ENCODE peak calls at places on chromosomes 13 and 19, in seven cellular contexts. One of them, this sample, is unnamed.

GRCh38 chr19:30226464-30227070 is 145.6 kb upstream of the ZNF536 start:
- DNase-seq in K562: no peak
- DNase-seq in SK-N-SH: peak
- DNase-seq in GM12878: no peak
- DNase-seq in GM12891: no peak
- DNase-seq in HepG2: no peak
- DNase-seq in H1: no peak
- DNase-seq in this sample: no peak

GRCh38 chr13:98174995-98175394 is 2.1 kb downstream of the RNF113B start:
- DNase-seq in K562: no peak
- DNase-seq in SK-N-SH: no peak
- DNase-seq in GM12878: no peak
- DNase-seq in GM12891: no peak
- DNase-seq in HepG2: no peak
- DNase-seq in H1: no peak
- DNase-seq in this sample: no peak

GRCh38 chr19:7789447-7789846 is 26.4 kb downstream of the CLEC4M start:
- DNase-seq in K562: no peak
- DNase-seq in SK-N-SH: peak
- DNase-seq in GM12878: no peak
- DNase-seq in GM12891: peak
- DNase-seq in HepG2: no peak
- DNase-seq in H1: no peak
- DNase-seq in this sample: no peak

GRCh38 chr13:30052127-30052526 is 201.7 kb upstream of the UBL3 start:
- DNase-seq in K562: peak
- DNase-seq in SK-N-SH: no peak
- DNase-seq in GM12878: no peak
- DNase-seq in GM12891: no peak
- DNase-seq in HepG2: no peak
- DNase-seq in H1: peak
- DNase-seq in this sample: no peak

GRCh38 chr19:56155124-56155687 is 14.1 kb downstream of the ZNF444 start:
- DNase-seq in K562: peak
- DNase-seq in SK-N-SH: peak
- DNase-seq in GM12878: no peak
- DNase-seq in GM12891: no peak
- DNase-seq in HepG2: no peak
- DNase-seq in H1: no peak
- DNase-seq in this sample: no peak

GRCh38 chr13:70579941-70580340 is 471.7 kb upstream of the KLHL1 start:
- DNase-seq in K562: no peak
- DNase-seq in SK-N-SH: no peak
- DNase-seq in GM12878: no peak
- DNase-seq in GM12891: no peak
- DNase-seq in HepG2: no peak
- DNase-seq in H1: no peak
- DNase-seq in this sample: no peak

GRCh38 chr19:2603320-2603719 is 99.2 kb downstream of the GNG7 start:
- DNase-seq in K562: no peak
- DNase-seq in SK-N-SH: no peak
- DNase-seq in GM12878: no peak
- DNase-seq in GM12891: no peak
- DNase-seq in HepG2: no peak
- DNase-seq in H1: no peak
- DNase-seq in this sample: no peak

GRCh38 chr19:14166448-14166847 is 30.1 kb upstream of the ASF1B start:
- DNase-seq in K562: no peak
- DNase-seq in SK-N-SH: no peak
- DNase-seq in GM12878: no peak
- DNase-seq in GM12891: no peak
- DNase-seq in HepG2: no peak
- DNase-seq in H1: no peak
- DNase-seq in this sample: no peak

GRCh38 chr19:55986487-55986886 is at the start of gene NLRP5:
- DNase-seq in K562: peak
- DNase-seq in SK-N-SH: no peak
- DNase-seq in GM12878: no peak
- DNase-seq in GM12891: no peak
- DNase-seq in HepG2: no peak
- DNase-seq in H1: no peak
- DNase-seq in this sample: no peak

GRCh38 chr19:48539503-48540096 is 12.4 kb upstream of the SULT2B1 start:
- DNase-seq in K562: peak
- DNase-seq in SK-N-SH: peak
- DNase-seq in GM12878: no peak
- DNase-seq in GM12891: no peak
- DNase-seq in HepG2: no peak
- DNase-seq in H1: no peak
- DNase-seq in this sample: no peak

GRCh38 chr13:29920018-29920643 is 69.7 kb upstream of the UBL3 start:
- DNase-seq in K562: no peak
- DNase-seq in SK-N-SH: no peak
- DNase-seq in GM12878: no peak
- DNase-seq in GM12891: no peak
- DNase-seq in HepG2: peak
- DNase-seq in H1: no peak
- DNase-seq in this sample: no peak

GRCh38 chr19:10712754-10713153 is 5.1 kb upstream of the DNM2 start:
- DNase-seq in K562: no peak
- DNase-seq in SK-N-SH: no peak
- DNase-seq in GM12878: no peak
- DNase-seq in GM12891: no peak
- DNase-seq in HepG2: no peak
- DNase-seq in H1: no peak
- DNase-seq in this sample: no peak

GRCh38 chr19:43639507-43640423 is at the start of gene CADM4:
- DNase-seq in K562: peak
- DNase-seq in SK-N-SH: peak
- DNase-seq in GM12878: no peak
- DNase-seq in GM12891: peak
- DNase-seq in HepG2: no peak
- DNase-seq in H1: no peak
- DNase-seq in this sample: no peak

GRCh38 chr13:23709521-23709920 is 139.3 kb downstream of the TNFRSF19 start:
- DNase-seq in K562: no peak
- DNase-seq in SK-N-SH: no peak
- DNase-seq in GM12878: no peak
- DNase-seq in GM12891: no peak
- DNase-seq in HepG2: no peak
- DNase-seq in H1: no peak
- DNase-seq in this sample: no peak

GRCh38 chr13:51625555-51626345 is 41.5 kb downstream of the WDFY2 start:
- DNase-seq in K562: no peak
- DNase-seq in SK-N-SH: no peak
- DNase-seq in GM12878: no peak
- DNase-seq in GM12891: no peak
- DNase-seq in HepG2: no peak
- DNase-seq in H1: no peak
- DNase-seq in this sample: no peak

GRCh38 chr19:44722131-44723121 is 23.5 kb downstream of the CEACAM16 start:
- DNase-seq in K562: peak
- DNase-seq in SK-N-SH: no peak
- DNase-seq in GM12878: peak
- DNase-seq in GM12891: no peak
- DNase-seq in HepG2: no peak
- DNase-seq in H1: no peak
- DNase-seq in this sample: no peak

GRCh38 chr19:40503300-40503699 is 36.5 kb downstream of the SPTBN4 start:
- DNase-seq in K562: peak
- DNase-seq in SK-N-SH: peak
- DNase-seq in GM12878: no peak
- DNase-seq in GM12891: no peak
- DNase-seq in HepG2: no peak
- DNase-seq in H1: no peak
- DNase-seq in this sample: no peak

GRCh38 chr13:111219306-111219705 is 101.1 kb upstream of the TEX29 start:
- DNase-seq in K562: no peak
- DNase-seq in SK-N-SH: no peak
- DNase-seq in GM12878: no peak
- DNase-seq in GM12891: no peak
- DNase-seq in HepG2: no peak
- DNase-seq in H1: no peak
- DNase-seq in this sample: no peak
- TF ChIP-seq POLR2AphosphoS5 in K562: no peak
- TF ChIP-seq POLR2AphosphoS5 in SK-N-SH: no peak
- TF ChIP-seq POLR2AphosphoS5 in GM12878: no peak
- TF ChIP-seq POLR2AphosphoS5 in GM12891: no peak
- TF ChIP-seq POLR2AphosphoS5 in HepG2: no peak
- TF ChIP-seq POLR2AphosphoS5 in H1: no peak
- TF ChIP-seq POLR2AphosphoS5 in this sample: no peak

GRCh38 chr19:52891336-52891735 is 6.1 kb downstream of the ZNF320 start:
- DNase-seq in K562: peak
- DNase-seq in SK-N-SH: no peak
- DNase-seq in GM12878: no peak
- DNase-seq in GM12891: no peak
- DNase-seq in HepG2: no peak
- DNase-seq in H1: no peak
- DNase-seq in this sample: no peak

GRCh38 chr19:52898101-52898500 is 666 bp upstream of the ZNF320 start:
- DNase-seq in K562: no peak
- DNase-seq in SK-N-SH: no peak
- DNase-seq in GM12878: no peak
- DNase-seq in GM12891: no peak
- DNase-seq in HepG2: no peak
- DNase-seq in H1: no peak
- DNase-seq in this sample: no peak

GRCh38 chr19:52897149-52897935 is at the start of gene ZNF320:
- DNase-seq in K562: peak
- DNase-seq in SK-N-SH: peak
- DNase-seq in GM12878: peak
- DNase-seq in GM12891: peak
- DNase-seq in HepG2: no peak
- DNase-seq in H1: peak
- DNase-seq in this sample: peak

GRCh38 chr19:52901842-52902241 is 4.4 kb upstream of the ZNF320 start:
- DNase-seq in K562: no peak
- DNase-seq in SK-N-SH: no peak
- DNase-seq in GM12878: no peak
- DNase-seq in GM12891: no peak
- DNase-seq in HepG2: peak
- DNase-seq in H1: no peak
- DNase-seq in this sample: no peak

GRCh38 chr19:52896431-52897148 is 845 bp downstream of the ZNF320 start:
- DNase-seq in K562: peak
- DNase-seq in SK-N-SH: peak
- DNase-seq in GM12878: no peak
- DNase-seq in GM12891: peak
- DNase-seq in HepG2: no peak
- DNase-seq in H1: no peak
- DNase-seq in this sample: no peak
- TF ChIP-seq TAF1 in K562: no peak
- TF ChIP-seq TAF1 in SK-N-SH: no peak
- TF ChIP-seq TAF1 in GM12878: no peak
- TF ChIP-seq TAF1 in GM12891: no peak
- TF ChIP-seq TAF1 in HepG2: no peak
- TF ChIP-seq TAF1 in H1: no peak
- TF ChIP-seq TAF1 in this sample: no peak

GRCh38 chr19:38946229-38947010 is 15.7 kb downstream of the MRPS12 start:
- DNase-seq in K562: no peak
- DNase-seq in SK-N-SH: no peak
- DNase-seq in GM12878: no peak
- DNase-seq in GM12891: no peak
- DNase-seq in HepG2: no peak
- DNase-seq in H1: no peak
- DNase-seq in this sample: no peak

GRCh38 chr19:38951187-38951586 is 20.4 kb downstream of the MRPS12 start:
- DNase-seq in K562: no peak
- DNase-seq in SK-N-SH: no peak
- DNase-seq in GM12878: no peak
- DNase-seq in GM12891: no peak
- DNase-seq in HepG2: no peak
- DNase-seq in H1: no peak
- DNase-seq in this sample: no peak

GRCh38 chr19:38952395-38953165 is 21.8 kb downstream of the MRPS12 start:
- DNase-seq in K562: peak
- DNase-seq in SK-N-SH: no peak
- DNase-seq in GM12878: no peak
- DNase-seq in GM12891: peak
- DNase-seq in HepG2: peak
- DNase-seq in H1: no peak
- DNase-seq in this sample: no peak

GRCh38 chr19:38953677-38954076 is 21.9 kb downstream of the FBXO17 start:
- DNase-seq in K562: no peak
- DNase-seq in SK-N-SH: no peak
- DNase-seq in GM12878: no peak
- DNase-seq in GM12891: no peak
- DNase-seq in HepG2: no peak
- DNase-seq in H1: no peak
- DNase-seq in this sample: no peak

GRCh38 chr19:38949580-38950367 is 19.0 kb downstream of the MRPS12 start:
- DNase-seq in K562: no peak
- DNase-seq in SK-N-SH: peak
- DNase-seq in GM12878: no peak
- DNase-seq in GM12891: peak
- DNase-seq in HepG2: no peak
- DNase-seq in H1: peak
- DNase-seq in this sample: peak
- TF ChIP-seq POLR2AphosphoS5 in K562: no peak
- TF ChIP-seq POLR2AphosphoS5 in SK-N-SH: no peak
- TF ChIP-seq POLR2AphosphoS5 in GM12878: no peak
- TF ChIP-seq POLR2AphosphoS5 in GM12891: no peak
- TF ChIP-seq POLR2AphosphoS5 in HepG2: peak
- TF ChIP-seq POLR2AphosphoS5 in H1: peak
- TF ChIP-seq POLR2AphosphoS5 in this sample: no peak

GRCh38 chr19:19279062-19279612 is 6.0 kb upstream of the TM6SF2 start:
- DNase-seq in K562: no peak
- DNase-seq in SK-N-SH: no peak
- DNase-seq in GM12878: no peak
- DNase-seq in GM12891: no peak
- DNase-seq in HepG2: no peak
- DNase-seq in H1: no peak
- DNase-seq in this sample: no peak

GRCh38 chr19:19279853-19280252 is 6.8 kb upstream of the TM6SF2 start:
- DNase-seq in K562: no peak
- DNase-seq in SK-N-SH: no peak
- DNase-seq in GM12878: no peak
- DNase-seq in GM12891: no peak
- DNase-seq in HepG2: no peak
- DNase-seq in H1: no peak
- DNase-seq in this sample: no peak

GRCh38 chr19:19276386-19276785 is 3.3 kb upstream of the TM6SF2 start:
- DNase-seq in K562: no peak
- DNase-seq in SK-N-SH: peak
- DNase-seq in GM12878: no peak
- DNase-seq in GM12891: no peak
- DNase-seq in HepG2: no peak
- DNase-seq in H1: no peak
- DNase-seq in this sample: peak

GRCh38 chr19:19276851-19277250 is 3.8 kb upstream of the TM6SF2 start:
- DNase-seq in K562: no peak
- DNase-seq in SK-N-SH: peak
- DNase-seq in GM12878: no peak
- DNase-seq in GM12891: no peak
- DNase-seq in HepG2: no peak
- DNase-seq in H1: no peak
- DNase-seq in this sample: no peak

GRCh38 chr19:19278315-19278714 is 5.2 kb upstream of the TM6SF2 start:
- DNase-seq in K562: no peak
- DNase-seq in SK-N-SH: peak
- DNase-seq in GM12878: no peak
- DNase-seq in GM12891: no peak
- DNase-seq in HepG2: no peak
- DNase-seq in H1: no peak
- DNase-seq in this sample: no peak
- TF ChIP-seq TAF1 in K562: no peak
- TF ChIP-seq TAF1 in SK-N-SH: no peak
- TF ChIP-seq TAF1 in GM12878: no peak
- TF ChIP-seq TAF1 in GM12891: no peak
- TF ChIP-seq TAF1 in HepG2: no peak
- TF ChIP-seq TAF1 in H1: no peak
- TF ChIP-seq TAF1 in this sample: no peak

This sample was measured in GM12892.